ENCODE peak calls at places on chromosomes 7 and 10, in seven cellular contexts. R, B, K, D, A, G and S are unnamed samples.

GRCh38 chr7:65239707-65240352 is 133.8 kb upstream of the ZNF92 start:
- DNase-seq in B (no peak), A (peak; percentile 23), R (peak; percentile 30), G (no peak), D (no peak), K (peak; percentile 50), S (no peak)

GRCh38 chr7:44147026-44147881 is 6.1 kb upstream of the MYL7 start:
- DNase-seq in D (peak; percentile 67), A (no peak), R (no peak), B (no peak), G (peak; percentile 54), K (no peak), S (no peak)

GRCh38 chr7:77696057-77696642 is at the start of gene RSBN1L:
- DNase-seq in A (peak; percentile 100), B (peak; percentile 99), G (peak; percentile 99), D (peak; percentile 99), K (peak; percentile 99), R (peak; percentile 99), S (peak; percentile 99)

GRCh38 chr7:2046581-2047271 is 186.0 kb downstream of the MAD1L1 start:
- DNase-seq in B (no peak), K (no peak), G (peak; percentile 32), A (no peak), D (peak; percentile 55), R (peak; percentile 33), S (no peak)

GRCh38 chr10:89978081-89978480 is 276.7 kb downstream of the KIF20B start:
- DNase-seq in B (no peak), A (no peak), K (no peak), G (no peak), R (no peak), D (no peak), S (no peak)

GRCh38 chr7:93551063-93551895 is 23.2 kb downstream of the CALCR start:
- DNase-seq in A (peak; percentile 78), D (no peak), R (no peak), G (no peak), B (peak; percentile 3), K (no peak), S (no peak)

GRCh38 chr10:29007748-29008610 is 280.9 kb upstream of the LYZL1 start:
- DNase-seq in A (no peak), K (peak; percentile 77), G (no peak), B (no peak), D (no peak), R (no peak), S (no peak)

GRCh38 chr7:57424515-57425238 is 25.3 kb upstream of the ZNF716 start:
- DNase-seq in A (no peak), K (no peak), B (no peak), D (peak; percentile 69), G (no peak), R (no peak), S (no peak)

DNA sequence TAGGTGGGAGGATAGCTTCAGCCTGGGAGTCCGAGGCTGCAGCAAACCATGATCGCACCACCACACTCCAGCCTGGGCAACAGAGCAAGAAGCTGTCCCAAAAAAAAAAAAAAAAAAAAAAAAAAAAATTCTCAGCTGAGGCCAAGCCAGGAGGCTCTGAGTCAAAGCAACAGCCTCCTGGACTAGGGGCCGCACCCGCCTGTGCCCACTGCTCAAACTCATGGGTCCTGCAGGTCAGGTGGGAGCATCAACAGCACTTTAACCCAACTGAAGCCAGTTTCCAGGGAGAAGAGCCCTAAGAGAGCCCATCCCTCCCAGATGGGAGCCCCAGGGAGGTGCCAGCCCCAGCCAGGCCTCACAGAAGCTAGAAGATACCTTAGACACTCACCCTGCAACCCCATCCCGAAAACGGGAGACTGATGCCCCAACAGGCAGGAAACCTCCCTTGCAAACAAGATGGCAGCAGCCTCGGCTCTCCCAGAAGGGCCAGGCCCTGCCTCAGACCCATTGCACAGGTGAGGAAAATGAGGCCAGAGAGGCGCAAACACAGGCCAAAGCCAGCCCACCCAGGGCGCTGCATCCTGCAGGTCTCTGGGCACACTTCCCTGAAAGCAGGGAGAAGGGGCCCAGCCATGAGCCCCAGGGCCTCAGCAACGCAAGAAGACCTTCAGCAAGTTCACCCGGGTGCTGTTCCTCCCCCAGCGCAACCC is 11.0 kb downstream of the PDGFA start:
- DNase-seq in R (no peak), A (no peak), K (peak; percentile 12), G (peak; percentile 44), D (peak; percentile 55), B (no peak), S (no peak)
- H3K4me1 ChIP-seq in R (peaks cover 26% of the 10 kb centered on the region), A (peaks cover 2% of the 10 kb centered on the region), K (no peaks in the 10 kb centered on the region), G (peaks cover 21% of the 10 kb centered on the region), D (no peaks in the 10 kb centered on the region), B (peaks cover 6% of the 10 kb centered on the region), S (peaks cover 15% of the 10 kb centered on the region)

GRCh38 chr7:134842901-134843300 is 63.5 kb downstream of the CALD1 start:
- DNase-seq in A (no peak), K (peak; percentile 45), R (no peak), G (no peak), D (no peak), B (no peak), S (no peak)
- H3K27ac ChIP-seq in A (peak overlapping the region; percentile 12), K (peak overlapping the region; percentile 42), R (no peak overlapping the region), G (no peak overlapping the region), D (peak overlapping the region; percentile 62), B (no peak overlapping the region), S (peak overlapping the region; percentile 2)

GRCh38 chr10:47299989-47300931 is at the start of gene GDF10:
- DNase-seq in G (no peak), A (peak; percentile 23), R (no peak), K (no peak), D (no peak), B (peak; percentile 16), S (no peak)

GRCh38 chr10:47303866-47304265 is 3.9 kb downstream of the GDF10 start:
- DNase-seq in B (no peak), D (no peak), G (no peak), K (no peak), A (no peak), R (no peak), S (no peak)

GRCh38 chr10:47301833-47302232 is 1.8 kb downstream of the GDF10 start:
- DNase-seq in G (no peak), R (no peak), D (no peak), A (no peak), B (no peak), K (no peak), S (no peak)

GRCh38 chr10:47305566-47305965 is 5.6 kb downstream of the GDF10 start:
- DNase-seq in D (no peak), B (no peak), A (no peak), G (no peak), R (no peak), K (no peak), S (no peak)

GRCh38 chr10:47303105-47303504 is 3.1 kb downstream of the GDF10 start:
- DNase-seq in R (no peak), D (no peak), B (no peak), A (no peak), K (no peak), G (no peak), S (no peak)
- H3K4me1 ChIP-seq in R (no peaks in the 10 kb centered on the region), D (no peaks in the 10 kb centered on the region), B (peaks cover 3% of the 10 kb centered on the region), A (no peaks in the 10 kb centered on the region), K (no peaks in the 10 kb centered on the region), G (no peaks in the 10 kb centered on the region), S (no peaks in the 10 kb centered on the region)

GRCh38 chr10:59079386-59080226 is 96.8 kb upstream of the PHYHIPL start:
- DNase-seq in B (no peak), D (no peak), A (peak; percentile 65), K (no peak), R (no peak), G (no peak), S (no peak)
- H3K27ac ChIP-seq in B (no peak overlapping the region), D (peak overlapping the region; percentile 99), A (no peak overlapping the region), K (no peak overlapping the region), R (no peak overlapping the region), G (no peak overlapping the region), S (peak overlapping the region; percentile 41)

GRCh38 chr7:123208793-123209192 is 9.0 kb upstream of the SLC13A1 start:
- DNase-seq in K (no peak), D (no peak), G (no peak), A (no peak), B (peak; percentile 54), R (no peak), S (no peak)
- H3K4me1 ChIP-seq in K (no peaks in the 10 kb centered on the region), D (no peaks in the 10 kb centered on the region), G (no peaks in the 10 kb centered on the region), A (no peaks in the 10 kb centered on the region), B (no peaks in the 10 kb centered on the region), R (no peaks in the 10 kb centered on the region), S (no peaks in the 10 kb centered on the region)

GRCh38 chr7:150449206-150449956 is 1.0 kb upstream of the GIMAP8 start:
- DNase-seq in D (no peak), G (no peak), A (no peak), B (no peak), R (no peak), K (no peak), S (no peak)
- H3K27ac ChIP-seq in D (no peak overlapping the region), G (peak overlapping the region; percentile 42), A (no peak overlapping the region), B (peak overlapping the region; percentile 34), R (peak overlapping the region; percentile 30), K (peak overlapping the region; percentile 69), S (peak overlapping the region; percentile 52)

DNA sequence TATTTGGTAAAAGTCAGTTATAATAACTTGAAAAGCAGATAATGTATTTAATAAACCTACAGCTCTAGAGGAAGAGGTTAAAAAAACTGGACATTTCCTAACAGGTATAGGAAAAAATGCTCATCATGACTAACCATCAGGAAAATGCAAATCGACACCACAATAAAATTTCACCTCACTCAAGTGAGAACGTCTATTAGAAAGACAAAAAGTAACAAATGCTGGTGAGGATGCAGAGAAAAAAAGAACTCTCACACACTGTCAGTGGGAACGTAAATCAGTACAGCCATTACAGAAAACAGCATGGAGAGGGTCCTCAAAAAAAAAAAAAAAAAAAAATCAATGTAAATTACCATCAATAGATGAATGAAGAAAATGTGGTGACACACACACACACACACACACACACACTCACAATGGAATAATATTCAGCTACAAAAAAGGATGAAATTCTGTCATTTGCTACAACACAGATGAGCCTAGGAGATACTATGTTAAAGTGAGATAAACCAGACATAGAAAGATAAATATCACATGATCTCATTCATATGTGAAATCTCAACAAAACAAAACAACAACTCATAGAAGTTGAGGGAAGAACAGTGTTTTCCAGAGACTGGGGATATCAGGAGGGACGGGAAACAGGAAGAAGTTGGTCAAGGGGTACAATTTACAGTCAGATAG is 20.1 kb downstream of the EPC1 start:
- DNase-seq in B (no peak), A (no peak), G (no peak), K (no peak), D (no peak), R (no peak), S (no peak)
- H3K4me1 ChIP-seq in B (peaks cover 14% of the 10 kb centered on the region), A (peaks cover 33% of the 10 kb centered on the region), G (peaks cover 72% of the 10 kb centered on the region), K (peaks cover 13% of the 10 kb centered on the region), D (peaks cover 14% of the 10 kb centered on the region), R (peaks cover 6% of the 10 kb centered on the region), S (peaks cover 78% of the 10 kb centered on the region)

DNA sequence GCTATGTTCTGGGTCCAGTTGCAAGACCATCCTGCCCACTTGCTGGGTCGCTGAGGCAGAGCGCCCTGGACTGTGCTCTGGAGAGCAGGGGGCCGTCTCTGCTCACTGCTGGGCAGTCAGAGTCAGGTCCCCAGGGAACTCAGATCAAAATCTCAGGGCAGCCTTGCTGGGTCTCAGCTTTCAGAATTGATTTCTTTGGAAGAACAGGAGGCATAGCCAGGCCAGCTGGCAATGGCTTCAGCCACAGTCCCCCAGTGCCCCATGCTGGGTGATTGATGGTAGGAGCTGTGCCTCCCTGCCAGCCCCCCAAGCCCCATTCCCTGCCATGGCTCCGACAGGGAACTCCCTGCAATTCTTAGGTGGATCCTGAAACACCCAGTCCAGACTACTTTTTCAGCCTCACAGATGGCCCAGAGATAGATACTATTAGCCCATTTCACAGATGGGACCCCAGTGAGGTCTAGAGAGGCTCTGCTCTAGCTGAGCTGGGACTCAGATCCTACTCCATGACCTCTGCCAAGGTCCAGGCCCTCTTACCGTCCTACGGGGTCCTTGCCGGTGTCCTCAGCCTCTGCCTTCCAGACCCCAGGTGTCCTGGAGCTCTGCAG is 470 bp downstream of the MMRN2 start:
- DNase-seq in D (peak; percentile 65), K (no peak), A (no peak), G (no peak), R (no peak), B (no peak), S (no peak)
- H3K27ac ChIP-seq in D (no peak overlapping the region), K (peak overlapping the region; percentile 78), A (no peak overlapping the region), G (peak overlapping the region; percentile 65), R (no peak overlapping the region), B (no peak overlapping the region), S (peak overlapping the region; percentile 78)